ENCODE peak calls at places on chromosome 18, in six cellular contexts. K is Calu3, U is heart right ventricle, G is adrenal gland, E is endothelial cell, W is activated B cell treated with CpG ODN at 0.5 μM for 24 hours. P is an unnamed sample.

GRCh38 chr18:58100154-58100553 is 56.1 kb downstream of the NEDD4L start:
- DNase-seq in K (no peak), U (no peak), G (no peak), E (no peak), W (no peak), P (no peak)

GRCh38 chr18:51195086-51195601 is 2.3 kb downstream of the MEX3C start:
- DNase-seq in K (no peak), U (no peak), G (no peak), E (no peak), W (no peak), P (no peak)

GRCh38 chr18:934518-935123 is 29.9 kb downstream of the ADCYAP1 start:
- DNase-seq in K (no peak), U (no peak), G (no peak), E (no peak), W (no peak), P (no peak)

GRCh38 chr18:49639643-49640361 is 77.9 kb downstream of the LIPG start:
- DNase-seq in K (no peak), U (peak; percentile 32), G (no peak), E (no peak), W (no peak), P (no peak)

GRCh38 chr18:9379118-9379517 is 44.5 kb downstream of the TWSG1 start:
- DNase-seq in K (no peak), U (no peak), G (no peak), E (no peak), W (no peak), P (no peak)

GRCh38 chr18:48027401-48027931 is 97.0 kb upstream of the SMAD2 start:
- DNase-seq in K (no peak), U (no peak), G (peak; percentile 77), E (peak; percentile 30), W (no peak), P (no peak)

GRCh38 chr18:50187659-50188058 is 7.3 kb downstream of the MYO5B start:
- DNase-seq in K (no peak), U (no peak), G (no peak), E (no peak), W (no peak), P (no peak)

GRCh38 chr18:48208432-48208948 is 200.7 kb downstream of the ZBTB7C start:
- DNase-seq in K (no peak), U (no peak), G (no peak), E (no peak), W (no peak), P (no peak)

GRCh38 chr18:48920408-48921038 is 30.2 kb downstream of the SMAD7 start:
- DNase-seq in K (no peak), U (no peak), G (peak; percentile 62), E (no peak), W (no peak), P (no peak)

GRCh38 chr18:40877096-40877495 is 1077.9 kb upstream of the PIK3C3 start:
- DNase-seq in K (no peak), U (no peak), G (no peak), E (no peak), W (no peak), P (no peak)

GRCh38 chr18:39348757-39349156 is 1783.2 kb upstream of the CELF4 start:
- DNase-seq in K (no peak), U (no peak), G (no peak), E (no peak), W (no peak), P (no peak)

GRCh38 chr18:48216639-48217280 is 192.4 kb downstream of the ZBTB7C start:
- DNase-seq in K (no peak), U (no peak), G (no peak), E (no peak), W (no peak), P (no peak)

GRCh38 chr18:21682276-21683051 is 22.1 kb downstream of the ABHD3 start:
- DNase-seq in K (no peak), U (no peak), G (no peak), E (no peak), W (no peak), P (no peak)

GRCh38 chr18:72648079-72648478 is 103.9 kb upstream of the CBLN2 start:
- DNase-seq in K (no peak), U (no peak), G (no peak), E (no peak), W (no peak), P (no peak)

GRCh38 chr18:25310045-25310444 is 41.9 kb downstream of the ZNF521 start:
- DNase-seq in K (no peak), U (no peak), G (peak; percentile 39), E (no peak), W (no peak), P (no peak)
- TF ChIP-seq CTCF in K (no peak), U (peak; percentile 47), G (no peak), E (no peak), W (no peak), P (no peak)

DNA sequence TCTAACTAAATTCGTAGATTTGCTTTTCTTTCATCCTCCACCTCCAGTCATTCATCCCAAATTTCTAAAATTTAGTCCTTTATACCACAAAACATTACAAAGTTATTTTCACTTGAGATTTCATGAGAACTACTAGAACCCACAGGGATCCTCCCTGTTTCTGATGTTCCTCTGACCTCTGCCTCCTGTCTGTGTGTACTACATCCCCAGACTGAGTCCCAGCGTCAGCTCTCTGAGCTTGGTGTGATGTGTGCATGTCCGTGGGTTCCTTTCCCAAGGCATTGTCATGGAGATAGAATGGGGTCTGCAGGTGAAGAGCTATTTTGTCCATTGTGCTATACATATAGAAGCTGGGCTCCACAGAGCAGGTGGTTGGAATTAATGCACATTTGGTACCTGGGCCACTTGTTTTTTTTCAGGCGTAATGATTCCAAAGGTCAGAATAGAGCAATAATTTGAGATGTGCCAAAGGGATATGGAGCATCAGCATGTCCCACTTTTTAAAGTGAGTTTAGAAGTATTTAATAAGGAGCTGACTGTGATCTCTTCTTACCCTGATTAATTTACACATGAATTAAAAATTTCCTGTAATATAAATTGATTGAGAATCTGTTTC is 151.2 kb upstream of the BOD1L2 start:
- DNase-seq in K (no peak), U (no peak), G (no peak), E (no peak), W (no peak), P (no peak)
- TF ChIP-seq CTCF in K (no peak), U (no peak), G (no peak), E (no peak), W (no peak), P (no peak)

GRCh38 chr18:46623541-46623940 is 33.5 kb downstream of the LOXHD1 start:
- DNase-seq in K (no peak), U (peak; percentile 19), G (no peak), E (peak; percentile 53), W (no peak), P (no peak)

GRCh38 chr18:46622451-46622850 is 34.6 kb downstream of the LOXHD1 start:
- DNase-seq in K (no peak), U (no peak), G (no peak), E (no peak), W (no peak), P (no peak)

GRCh38 chr18:46624127-46624526 is 32.9 kb downstream of the LOXHD1 start:
- DNase-seq in K (no peak), U (no peak), G (no peak), E (no peak), W (no peak), P (no peak)

GRCh38 chr18:46621871-46622270 is 35.1 kb downstream of the LOXHD1 start:
- DNase-seq in K (no peak), U (no peak), G (no peak), E (no peak), W (no peak), P (no peak)

GRCh38 chr18:46622999-46623398 is 34.0 kb downstream of the LOXHD1 start:
- DNase-seq in K (no peak), U (no peak), G (no peak), E (no peak), W (no peak), P (no peak)
- TF ChIP-seq CTCF in K (no peak), U (peak; percentile 33), G (no peak), E (no peak), W (no peak), P (no peak)

GRCh38 chr18:36186461-36187137 is 698 bp upstream of the MOCOS start:
- DNase-seq in K (peak; percentile 59), U (peak; percentile 45), G (peak; percentile 45), E (peak; percentile 26), W (no peak), P (no peak)
- TF ChIP-seq CTCF in K (no peak), U (no peak), G (no peak), E (no peak), W (no peak), P (no peak)

GRCh38 chr18:2495381-2495780 is 75.9 kb downstream of the METTL4 start:
- DNase-seq in K (no peak), U (no peak), G (no peak), E (no peak), W (no peak), P (no peak)
- TF ChIP-seq CTCF in K (no peak), U (no peak), G (no peak), E (no peak), W (no peak), P (no peak)

DNA sequence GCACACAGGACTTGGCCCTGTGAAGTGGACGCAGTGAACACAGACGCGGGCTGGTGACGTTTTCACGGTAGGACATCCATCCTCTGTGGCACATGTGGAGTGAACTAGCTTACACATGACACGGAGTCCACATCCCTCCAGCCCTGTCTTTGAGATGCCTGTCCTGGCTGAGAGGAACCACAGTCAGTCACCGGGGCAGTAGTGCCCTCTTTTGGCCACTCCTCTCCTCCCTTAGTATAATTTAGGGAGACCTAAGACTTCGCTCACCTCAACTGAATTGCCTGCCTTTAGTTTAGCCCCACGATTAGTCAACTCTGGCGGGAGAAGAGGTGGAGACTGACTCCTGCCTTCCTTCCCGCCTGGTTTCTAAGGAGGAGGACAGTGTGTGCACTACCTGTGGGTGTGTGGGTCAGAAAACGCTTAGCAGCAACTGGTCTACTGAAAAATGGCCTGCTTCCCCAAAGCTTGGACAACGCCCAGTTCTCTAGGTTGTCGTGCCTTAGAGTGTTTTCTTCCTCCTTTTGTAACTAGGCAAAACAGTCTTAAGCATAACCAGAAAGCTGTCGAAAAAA is 70.6 kb downstream of the MBP start:
- DNase-seq in K (no peak), U (no peak), G (no peak), E (no peak), W (no peak), P (no peak)
- TF ChIP-seq CTCF in K (no peak), U (peak; percentile 24), G (no peak), E (no peak), W (no peak), P (no peak)

GRCh38 chr18:76273036-76273545 is 222.0 kb downstream of the ZNF516 start:
- DNase-seq in K (no peak), U (no peak), G (no peak), E (no peak), W (no peak), P (no peak)

GRCh38 chr18:76275913-76276312 is 219.1 kb downstream of the ZNF516 start:
- DNase-seq in K (no peak), U (no peak), G (no peak), E (no peak), W (no peak), P (no peak)

GRCh38 chr18:76273956-76274355 is 221.1 kb downstream of the ZNF516 start:
- DNase-seq in K (no peak), U (no peak), G (no peak), E (no peak), W (no peak), P (no peak)

GRCh38 chr18:76274470-76275289 is 220.4 kb downstream of the ZNF516 start:
- DNase-seq in K (peak; percentile 42), U (peak; percentile 20), G (no peak), E (peak; percentile 45), W (no peak), P (no peak)
- TF ChIP-seq CTCF in K (no peak), U (peak; percentile 49), G (no peak), E (no peak), W (no peak), P (no peak)

GRCh38 chr18:75896865-75897264 is 469.4 kb upstream of the SMIM21 start:
- DNase-seq in K (no peak), U (no peak), G (no peak), E (peak; percentile 38), W (no peak), P (no peak)
- TF ChIP-seq CTCF in K (no peak), U (no peak), G (no peak), E (no peak), W (no peak), P (no peak)